ENCODE peak calls at places on chromosomes 13 and 19, in six cellular contexts. One of them, this sample, is unnamed.

GRCh38 chr19:54650108-54650666 is 12.6 kb upstream of the LILRB4 start:
- DNase-seq in breast epithelium: no peak
- DNase-seq in C1 segment of cervical spinal cord: no peak
- DNase-seq in endodermal cell: no peak
- DNase-seq in endothelial cell: no peak
- DNase-seq in NCI-H2081: no peak
- DNase-seq in this sample: no peak

GRCh38 chr19:55460670-55461258 is 678 bp downstream of the ISOC2 start:
- DNase-seq in breast epithelium: peak
- DNase-seq in C1 segment of cervical spinal cord: peak
- DNase-seq in endodermal cell: peak
- DNase-seq in endothelial cell: peak
- DNase-seq in NCI-H2081: no peak
- DNase-seq in this sample: peak

GRCh38 chr19:51009061-51009891 is 7.9 kb upstream of the KLK8 start:
- DNase-seq in breast epithelium: no peak
- DNase-seq in C1 segment of cervical spinal cord: no peak
- DNase-seq in endodermal cell: no peak
- DNase-seq in endothelial cell: no peak
- DNase-seq in NCI-H2081: no peak
- DNase-seq in this sample: no peak

GRCh38 chr19:40006273-40006691 is 9.4 kb downstream of the ZNF546 start:
- DNase-seq in breast epithelium: no peak
- DNase-seq in C1 segment of cervical spinal cord: no peak
- DNase-seq in endodermal cell: no peak
- DNase-seq in endothelial cell: no peak
- DNase-seq in NCI-H2081: no peak
- DNase-seq in this sample: peak

GRCh38 chr13:40402931-40403412 is 263.5 kb downstream of the FOXO1 start:
- DNase-seq in breast epithelium: no peak
- DNase-seq in C1 segment of cervical spinal cord: no peak
- DNase-seq in endodermal cell: peak
- DNase-seq in endothelial cell: no peak
- DNase-seq in NCI-H2081: no peak
- DNase-seq in this sample: no peak

GRCh38 chr13:74771964-74772363 is 637.8 kb upstream of the KLF12 start:
- DNase-seq in breast epithelium: no peak
- DNase-seq in C1 segment of cervical spinal cord: no peak
- DNase-seq in endodermal cell: no peak
- DNase-seq in endothelial cell: no peak
- DNase-seq in NCI-H2081: no peak
- DNase-seq in this sample: no peak

GRCh38 chr13:101691326-101691725 is 238.9 kb downstream of the ITGBL1 start:
- DNase-seq in breast epithelium: no peak
- DNase-seq in C1 segment of cervical spinal cord: no peak
- DNase-seq in endodermal cell: no peak
- DNase-seq in endothelial cell: no peak
- DNase-seq in NCI-H2081: peak
- DNase-seq in this sample: no peak

GRCh38 chr19:53254451-53255341 is at the start of gene ZNF677:
- DNase-seq in breast epithelium: peak
- DNase-seq in C1 segment of cervical spinal cord: peak
- DNase-seq in endodermal cell: peak
- DNase-seq in endothelial cell: peak
- DNase-seq in NCI-H2081: no peak
- DNase-seq in this sample: peak

GRCh38 chr13:24684600-24684998 is 4.4 kb downstream of the ATP12A start:
- DNase-seq in breast epithelium: no peak
- DNase-seq in C1 segment of cervical spinal cord: peak
- DNase-seq in endodermal cell: peak
- DNase-seq in endothelial cell: no peak
- DNase-seq in NCI-H2081: peak
- DNase-seq in this sample: no peak

GRCh38 chr13:37173214-37173613 is 67.8 kb upstream of the CSNK1A1L start:
- DNase-seq in breast epithelium: no peak
- DNase-seq in C1 segment of cervical spinal cord: no peak
- DNase-seq in endodermal cell: peak
- DNase-seq in endothelial cell: no peak
- DNase-seq in NCI-H2081: no peak
- DNase-seq in this sample: peak

GRCh38 chr13:44257806-44258205 is 115.8 kb upstream of the SERP2 start:
- DNase-seq in breast epithelium: no peak
- DNase-seq in C1 segment of cervical spinal cord: no peak
- DNase-seq in endodermal cell: no peak
- DNase-seq in endothelial cell: no peak
- DNase-seq in NCI-H2081: no peak
- DNase-seq in this sample: no peak

GRCh38 chr13:52061587-52061986 is 37.1 kb downstream of the UTP14C start:
- DNase-seq in breast epithelium: no peak
- DNase-seq in C1 segment of cervical spinal cord: no peak
- DNase-seq in endodermal cell: no peak
- DNase-seq in endothelial cell: no peak
- DNase-seq in NCI-H2081: no peak
- DNase-seq in this sample: no peak

GRCh38 chr13:98207411-98207810 is 30.3 kb upstream of the RNF113B start:
- DNase-seq in breast epithelium: no peak
- DNase-seq in C1 segment of cervical spinal cord: no peak
- DNase-seq in endodermal cell: no peak
- DNase-seq in endothelial cell: no peak
- DNase-seq in NCI-H2081: no peak
- DNase-seq in this sample: no peak

GRCh38 chr13:26200811-26201210 is 21.3 kb downstream of the RNF6 start:
- DNase-seq in breast epithelium: no peak
- DNase-seq in C1 segment of cervical spinal cord: no peak
- DNase-seq in endodermal cell: no peak
- DNase-seq in endothelial cell: no peak
- DNase-seq in NCI-H2081: no peak
- DNase-seq in this sample: no peak

GRCh38 chr13:65746522-65746921 is 1483.6 kb downstream of the PCDH9 start:
- DNase-seq in breast epithelium: no peak
- DNase-seq in C1 segment of cervical spinal cord: no peak
- DNase-seq in endodermal cell: no peak
- DNase-seq in endothelial cell: no peak
- DNase-seq in NCI-H2081: no peak
- DNase-seq in this sample: no peak

GRCh38 chr19:40279761-40280607 is 5.2 kb downstream of the AKT2 start:
- DNase-seq in breast epithelium: no peak
- DNase-seq in C1 segment of cervical spinal cord: no peak
- DNase-seq in endodermal cell: no peak
- DNase-seq in endothelial cell: no peak
- DNase-seq in NCI-H2081: no peak
- DNase-seq in this sample: no peak

GRCh38 chr13:76522083-76522755 is 364.0 kb downstream of the KCTD12 start:
- DNase-seq in breast epithelium: no peak
- DNase-seq in C1 segment of cervical spinal cord: no peak
- DNase-seq in endodermal cell: peak
- DNase-seq in endothelial cell: no peak
- DNase-seq in NCI-H2081: no peak
- DNase-seq in this sample: no peak

GRCh38 chr13:64127856-64128255 is 2712.2 kb upstream of the PCDH20 start:
- DNase-seq in breast epithelium: no peak
- DNase-seq in C1 segment of cervical spinal cord: no peak
- DNase-seq in endodermal cell: no peak
- DNase-seq in endothelial cell: no peak
- DNase-seq in NCI-H2081: no peak
- DNase-seq in this sample: no peak

GRCh38 chr19:275000-275399 is 16.2 kb downstream of the PLPP2 start:
- DNase-seq in breast epithelium: no peak
- DNase-seq in C1 segment of cervical spinal cord: no peak
- DNase-seq in endodermal cell: no peak
- DNase-seq in endothelial cell: no peak
- DNase-seq in NCI-H2081: no peak
- DNase-seq in this sample: no peak

GRCh38 chr19:11265785-11266236 is 3.5 kb upstream of the DOCK6 start:
- DNase-seq in breast epithelium: no peak
- DNase-seq in C1 segment of cervical spinal cord: no peak
- DNase-seq in endodermal cell: no peak
- DNase-seq in endothelial cell: no peak
- DNase-seq in NCI-H2081: no peak
- DNase-seq in this sample: no peak

GRCh38 chr19:10209305-10209704 is 14.6 kb upstream of the DNMT1 start:
- DNase-seq in breast epithelium: no peak
- DNase-seq in C1 segment of cervical spinal cord: no peak
- DNase-seq in endodermal cell: no peak
- DNase-seq in endothelial cell: no peak
- DNase-seq in NCI-H2081: no peak
- DNase-seq in this sample: no peak

GRCh38 chr13:41411536-41411935 is 45.8 kb upstream of the RGCC start:
- DNase-seq in breast epithelium: no peak
- DNase-seq in C1 segment of cervical spinal cord: no peak
- DNase-seq in endodermal cell: peak
- DNase-seq in endothelial cell: peak
- DNase-seq in NCI-H2081: no peak
- DNase-seq in this sample: peak

GRCh38 chr13:23610966-23611486 is 40.8 kb downstream of the TNFRSF19 start:
- DNase-seq in breast epithelium: no peak
- DNase-seq in C1 segment of cervical spinal cord: no peak
- DNase-seq in endodermal cell: no peak
- DNase-seq in endothelial cell: no peak
- DNase-seq in NCI-H2081: no peak
- DNase-seq in this sample: no peak

GRCh38 chr19:42420055-42420544 is 7.1 kb downstream of the LIPE start:
- DNase-seq in breast epithelium: no peak
- DNase-seq in C1 segment of cervical spinal cord: no peak
- DNase-seq in endodermal cell: peak
- DNase-seq in endothelial cell: peak
- DNase-seq in NCI-H2081: no peak
- DNase-seq in this sample: no peak

GRCh38 chr19:42468273-42468796 is 25.6 kb upstream of the CXCL17 start:
- DNase-seq in breast epithelium: no peak
- DNase-seq in C1 segment of cervical spinal cord: no peak
- DNase-seq in endodermal cell: no peak
- DNase-seq in endothelial cell: no peak
- DNase-seq in NCI-H2081: no peak
- DNase-seq in this sample: peak

GRCh38 chr19:33604651-33605050 is 17.1 kb upstream of the CHST8 start:
- DNase-seq in breast epithelium: no peak
- DNase-seq in C1 segment of cervical spinal cord: no peak
- DNase-seq in endodermal cell: no peak
- DNase-seq in endothelial cell: no peak
- DNase-seq in NCI-H2081: no peak
- DNase-seq in this sample: no peak

GRCh38 chr13:97141564-97142005 is 80.5 kb upstream of the MBNL2 start:
- DNase-seq in breast epithelium: peak
- DNase-seq in C1 segment of cervical spinal cord: no peak
- DNase-seq in endodermal cell: peak
- DNase-seq in endothelial cell: peak
- DNase-seq in NCI-H2081: peak
- DNase-seq in this sample: peak

GRCh38 chr13:73168993-73169401 is 110.2 kb downstream of the KLF5 start:
- DNase-seq in breast epithelium: peak
- DNase-seq in C1 segment of cervical spinal cord: no peak
- DNase-seq in endodermal cell: peak
- DNase-seq in endothelial cell: no peak
- DNase-seq in NCI-H2081: no peak
- DNase-seq in this sample: peak

GRCh38 chr19:11142528-11143171 is 12.9 kb downstream of the SPC24 start:
- DNase-seq in breast epithelium: peak
- DNase-seq in C1 segment of cervical spinal cord: peak
- DNase-seq in endodermal cell: peak
- DNase-seq in endothelial cell: peak
- DNase-seq in NCI-H2081: no peak
- DNase-seq in this sample: peak

GRCh38 chr13:93183302-93183701 is 43.3 kb upstream of the GPC6 start:
- DNase-seq in breast epithelium: no peak
- DNase-seq in C1 segment of cervical spinal cord: no peak
- DNase-seq in endodermal cell: peak
- DNase-seq in endothelial cell: no peak
- DNase-seq in NCI-H2081: no peak
- DNase-seq in this sample: no peak

GRCh38 chr13:106796280-106797047 is 228.5 kb upstream of the ARGLU1 start:
- DNase-seq in breast epithelium: no peak
- DNase-seq in C1 segment of cervical spinal cord: no peak
- DNase-seq in endodermal cell: peak
- DNase-seq in endothelial cell: no peak
- DNase-seq in NCI-H2081: peak
- DNase-seq in this sample: no peak

GRCh38 chr13:37486171-37486661 is 112.4 kb downstream of the POSTN start:
- DNase-seq in breast epithelium: no peak
- DNase-seq in C1 segment of cervical spinal cord: no peak
- DNase-seq in endodermal cell: no peak
- DNase-seq in endothelial cell: no peak
- DNase-seq in NCI-H2081: peak
- DNase-seq in this sample: no peak

GRCh38 chr13:19890030-19890429 is 26.6 kb upstream of the ZMYM5 start:
- DNase-seq in breast epithelium: no peak
- DNase-seq in C1 segment of cervical spinal cord: no peak
- DNase-seq in endodermal cell: no peak
- DNase-seq in endothelial cell: no peak
- DNase-seq in NCI-H2081: no peak
- DNase-seq in this sample: no peak

GRCh38 chr19:58552655-58553054 is 2.2 kb downstream of the CHMP2A start:
- DNase-seq in breast epithelium: no peak
- DNase-seq in C1 segment of cervical spinal cord: no peak
- DNase-seq in endodermal cell: no peak
- DNase-seq in endothelial cell: no peak
- DNase-seq in NCI-H2081: no peak
- DNase-seq in this sample: no peak

This sample was measured in AG04450.